ENCODE peak calls at places on chromosomes 16 and 17, in ten cellular contexts. One of them, this sample, is unnamed.

GRCh38 chr16:15502041-15502725 is 67.8 kb downstream of the BMERB1 start:
- DNase-seq in PC-3: peak
- DNase-seq in cardiac fibroblast: peak
- DNase-seq in OCI-LY7: no peak
- DNase-seq in IMR-90: peak
- DNase-seq in endodermal cell: peak
- DNase-seq in cardiac muscle cell: peak
- DNase-seq in Calu3: peak
- DNase-seq in BE2C: no peak
- DNase-seq in K562: peak
- DNase-seq in this sample: peak

GRCh38 chr17:42773290-42774035 is at the start of gene VPS25:
- DNase-seq in K562: peak
- DNase-seq in BE2C: peak
- DNase-seq in IMR-90: peak
- DNase-seq in cardiac muscle cell: peak
- DNase-seq in Calu3: peak
- DNase-seq in cardiac fibroblast: peak
- DNase-seq in endodermal cell: peak
- DNase-seq in PC-3: peak
- DNase-seq in OCI-LY7: peak
- DNase-seq in this sample: peak

GRCh38 chr17:67520282-67520906 is 143.3 kb downstream of the PITPNC1 start:
- DNase-seq in BE2C: no peak
- DNase-seq in cardiac muscle cell: peak
- DNase-seq in PC-3: no peak
- DNase-seq in IMR-90: peak
- DNase-seq in cardiac fibroblast: no peak
- DNase-seq in K562: no peak
- DNase-seq in Calu3: no peak
- DNase-seq in OCI-LY7: no peak
- DNase-seq in endodermal cell: peak
- DNase-seq in this sample: peak

GRCh38 chr16:58074657-58075056 is 49.1 kb downstream of the MMP15 start:
- DNase-seq in PC-3: no peak
- DNase-seq in IMR-90: no peak
- DNase-seq in K562: no peak
- DNase-seq in cardiac fibroblast: no peak
- DNase-seq in cardiac muscle cell: no peak
- DNase-seq in Calu3: no peak
- DNase-seq in BE2C: no peak
- DNase-seq in endodermal cell: no peak
- DNase-seq in OCI-LY7: no peak
- DNase-seq in this sample: no peak

GRCh38 chr16:4291699-4292098 is 18.9 kb upstream of the TFAP4 start:
- DNase-seq in OCI-LY7: no peak
- DNase-seq in cardiac muscle cell: no peak
- DNase-seq in BE2C: no peak
- DNase-seq in K562: no peak
- DNase-seq in cardiac fibroblast: no peak
- DNase-seq in endodermal cell: no peak
- DNase-seq in PC-3: no peak
- DNase-seq in Calu3: no peak
- DNase-seq in IMR-90: no peak
- DNase-seq in this sample: no peak

GRCh38 chr16:48117217-48118105 is 38.3 kb downstream of the ABCC12 start:
- DNase-seq in cardiac muscle cell: peak
- DNase-seq in IMR-90: no peak
- DNase-seq in endodermal cell: peak
- DNase-seq in K562: peak
- DNase-seq in OCI-LY7: peak
- DNase-seq in BE2C: peak
- DNase-seq in cardiac fibroblast: peak
- DNase-seq in PC-3: peak
- DNase-seq in Calu3: peak
- DNase-seq in this sample: no peak

GRCh38 chr16:79698341-79698753 is 97.8 kb upstream of the MAF start:
- DNase-seq in K562: no peak
- DNase-seq in OCI-LY7: no peak
- DNase-seq in IMR-90: peak
- DNase-seq in PC-3: no peak
- DNase-seq in endodermal cell: no peak
- DNase-seq in cardiac fibroblast: peak
- DNase-seq in BE2C: no peak
- DNase-seq in cardiac muscle cell: peak
- DNase-seq in Calu3: no peak
- DNase-seq in this sample: peak

GRCh38 chr17:3639981-3640596 is 3.5 kb downstream of the CTNS start:
- DNase-seq in OCI-LY7: peak
- DNase-seq in BE2C: no peak
- DNase-seq in Calu3: no peak
- DNase-seq in cardiac fibroblast: peak
- DNase-seq in cardiac muscle cell: peak
- DNase-seq in IMR-90: peak
- DNase-seq in K562: peak
- DNase-seq in endodermal cell: no peak
- DNase-seq in PC-3: no peak
- DNase-seq in this sample: peak

GRCh38 chr16:11796227-11797165 is 562 bp downstream of the ZC3H7A start:
- DNase-seq in PC-3: peak
- DNase-seq in cardiac fibroblast: peak
- DNase-seq in BE2C: peak
- DNase-seq in K562: peak
- DNase-seq in IMR-90: peak
- DNase-seq in cardiac muscle cell: peak
- DNase-seq in endodermal cell: peak
- DNase-seq in OCI-LY7: peak
- DNase-seq in Calu3: peak
- DNase-seq in this sample: no peak

GRCh38 chr16:30748634-30749445 is 615 bp downstream of the PHKG2 start:
- DNase-seq in PC-3: peak
- DNase-seq in K562: no peak
- DNase-seq in cardiac fibroblast: peak
- DNase-seq in Calu3: peak
- DNase-seq in BE2C: peak
- DNase-seq in endodermal cell: peak
- DNase-seq in IMR-90: peak
- DNase-seq in OCI-LY7: peak
- DNase-seq in cardiac muscle cell: peak
- DNase-seq in this sample: no peak

GRCh38 chr17:38702900-38703741 is 2.0 kb upstream of the MLLT6 start:
- DNase-seq in cardiac fibroblast: no peak
- DNase-seq in K562: no peak
- DNase-seq in cardiac muscle cell: no peak
- DNase-seq in endodermal cell: no peak
- DNase-seq in BE2C: no peak
- DNase-seq in IMR-90: no peak
- DNase-seq in OCI-LY7: peak
- DNase-seq in Calu3: peak
- DNase-seq in PC-3: peak
- DNase-seq in this sample: no peak

GRCh38 chr17:81118308-81119221 is 46.7 kb upstream of the PVALEF start:
- DNase-seq in BE2C: no peak
- DNase-seq in OCI-LY7: no peak
- DNase-seq in cardiac fibroblast: no peak
- DNase-seq in PC-3: no peak
- DNase-seq in IMR-90: no peak
- DNase-seq in cardiac muscle cell: no peak
- DNase-seq in endodermal cell: peak
- DNase-seq in K562: no peak
- DNase-seq in Calu3: no peak
- DNase-seq in this sample: no peak

GRCh38 chr17:81120149-81120484 is 45.2 kb upstream of the PVALEF start:
- DNase-seq in Calu3: no peak
- DNase-seq in OCI-LY7: no peak
- DNase-seq in endodermal cell: no peak
- DNase-seq in K562: no peak
- DNase-seq in cardiac muscle cell: no peak
- DNase-seq in BE2C: no peak
- DNase-seq in PC-3: peak
- DNase-seq in IMR-90: no peak
- DNase-seq in cardiac fibroblast: no peak
- DNase-seq in this sample: no peak

GRCh38 chr17:81120695-81121621 is 44.3 kb upstream of the PVALEF start:
- DNase-seq in cardiac muscle cell: no peak
- DNase-seq in OCI-LY7: no peak
- DNase-seq in PC-3: no peak
- DNase-seq in BE2C: no peak
- DNase-seq in Calu3: no peak
- DNase-seq in K562: no peak
- DNase-seq in IMR-90: no peak
- DNase-seq in endodermal cell: peak
- DNase-seq in cardiac fibroblast: no peak
- DNase-seq in this sample: no peak

GRCh38 chr17:81117672-81118198 is 47.6 kb upstream of the PVALEF start:
- DNase-seq in BE2C: peak
- DNase-seq in cardiac muscle cell: no peak
- DNase-seq in OCI-LY7: no peak
- DNase-seq in endodermal cell: no peak
- DNase-seq in K562: no peak
- DNase-seq in Calu3: no peak
- DNase-seq in IMR-90: no peak
- DNase-seq in cardiac fibroblast: no peak
- DNase-seq in PC-3: no peak
- DNase-seq in this sample: no peak

GRCh38 chr17:81119223-81120148 is 45.8 kb upstream of the PVALEF start:
- DNase-seq in endodermal cell: peak
- DNase-seq in K562: peak
- DNase-seq in PC-3: peak
- DNase-seq in IMR-90: peak
- DNase-seq in OCI-LY7: peak
- DNase-seq in cardiac muscle cell: peak
- DNase-seq in cardiac fibroblast: peak
- DNase-seq in Calu3: peak
- DNase-seq in BE2C: peak
- DNase-seq in this sample: peak
- TF ChIP-seq CTCF in endodermal cell: peak
- TF ChIP-seq CTCF in K562: peak
- TF ChIP-seq CTCF in PC-3: peak
- TF ChIP-seq CTCF in IMR-90: peak
- TF ChIP-seq CTCF in OCI-LY7: no peak
- TF ChIP-seq CTCF in cardiac muscle cell: peak
- TF ChIP-seq CTCF in cardiac fibroblast: peak
- TF ChIP-seq CTCF in Calu3: no peak
- TF ChIP-seq CTCF in BE2C: no peak
- TF ChIP-seq CTCF in this sample: no peak

GRCh38 chr17:74545456-74546230 is at the start of gene CD300C:
- DNase-seq in endodermal cell: no peak
- DNase-seq in BE2C: no peak
- DNase-seq in Calu3: no peak
- DNase-seq in IMR-90: no peak
- DNase-seq in OCI-LY7: no peak
- DNase-seq in PC-3: peak
- DNase-seq in cardiac muscle cell: no peak
- DNase-seq in cardiac fibroblast: no peak
- DNase-seq in K562: no peak
- DNase-seq in this sample: no peak

GRCh38 chr17:74543891-74544760 is 1.8 kb downstream of the CD300C start:
- DNase-seq in cardiac fibroblast: no peak
- DNase-seq in K562: no peak
- DNase-seq in BE2C: no peak
- DNase-seq in IMR-90: no peak
- DNase-seq in Calu3: no peak
- DNase-seq in OCI-LY7: no peak
- DNase-seq in endodermal cell: no peak
- DNase-seq in PC-3: no peak
- DNase-seq in cardiac muscle cell: no peak
- DNase-seq in this sample: no peak

GRCh38 chr17:74543406-74543805 is 2.5 kb downstream of the CD300C start:
- DNase-seq in OCI-LY7: no peak
- DNase-seq in BE2C: no peak
- DNase-seq in IMR-90: no peak
- DNase-seq in K562: no peak
- DNase-seq in endodermal cell: peak
- DNase-seq in cardiac fibroblast: no peak
- DNase-seq in cardiac muscle cell: no peak
- DNase-seq in PC-3: no peak
- DNase-seq in Calu3: no peak
- DNase-seq in this sample: no peak

GRCh38 chr17:74546586-74546985 is 671 bp upstream of the CD300C start:
- DNase-seq in Calu3: no peak
- DNase-seq in BE2C: no peak
- DNase-seq in cardiac fibroblast: no peak
- DNase-seq in cardiac muscle cell: no peak
- DNase-seq in IMR-90: no peak
- DNase-seq in PC-3: no peak
- DNase-seq in endodermal cell: no peak
- DNase-seq in OCI-LY7: no peak
- DNase-seq in K562: no peak
- DNase-seq in this sample: no peak

GRCh38 chr17:74544991-74545441 is 899 bp downstream of the CD300C start:
- DNase-seq in K562: no peak
- DNase-seq in cardiac muscle cell: no peak
- DNase-seq in OCI-LY7: no peak
- DNase-seq in Calu3: no peak
- DNase-seq in endodermal cell: no peak
- DNase-seq in cardiac fibroblast: no peak
- DNase-seq in PC-3: no peak
- DNase-seq in IMR-90: no peak
- DNase-seq in BE2C: no peak
- DNase-seq in this sample: no peak
- TF ChIP-seq CTCF in K562: no peak
- TF ChIP-seq CTCF in cardiac muscle cell: no peak
- TF ChIP-seq CTCF in OCI-LY7: no peak
- TF ChIP-seq CTCF in Calu3: no peak
- TF ChIP-seq CTCF in endodermal cell: no peak
- TF ChIP-seq CTCF in cardiac fibroblast: no peak
- TF ChIP-seq CTCF in PC-3: no peak
- TF ChIP-seq CTCF in IMR-90: no peak
- TF ChIP-seq CTCF in BE2C: no peak
- TF ChIP-seq CTCF in this sample: no peak

DNA sequence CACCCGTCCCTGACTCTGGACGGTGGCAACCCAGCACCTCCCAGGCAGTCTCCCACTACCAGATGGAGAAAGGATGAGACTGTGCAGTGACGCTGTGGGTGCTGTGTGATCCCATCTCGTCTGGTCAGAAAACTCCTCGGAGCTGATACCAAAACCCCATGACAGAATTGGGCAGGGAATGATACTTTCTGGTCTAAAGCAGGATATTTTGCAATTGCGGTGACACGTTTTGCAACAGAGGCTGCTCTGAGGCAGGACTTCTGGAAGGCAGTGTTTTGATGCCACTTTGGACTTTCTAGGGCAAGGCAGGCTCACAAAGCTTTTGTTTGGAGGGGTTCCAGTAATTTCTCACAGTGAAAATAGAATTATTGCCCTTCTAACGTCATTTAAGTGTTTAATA is 2.7 kb upstream of the MEFV start:
- DNase-seq in K562: no peak
- DNase-seq in OCI-LY7: no peak
- DNase-seq in IMR-90: no peak
- DNase-seq in cardiac muscle cell: peak
- DNase-seq in cardiac fibroblast: peak
- DNase-seq in endodermal cell: no peak
- DNase-seq in Calu3: no peak
- DNase-seq in PC-3: no peak
- DNase-seq in BE2C: no peak
- DNase-seq in this sample: peak
- TF ChIP-seq CTCF in K562: no peak
- TF ChIP-seq CTCF in OCI-LY7: no peak
- TF ChIP-seq CTCF in IMR-90: no peak
- TF ChIP-seq CTCF in cardiac muscle cell: no peak
- TF ChIP-seq CTCF in cardiac fibroblast: no peak
- TF ChIP-seq CTCF in endodermal cell: no peak
- TF ChIP-seq CTCF in Calu3: no peak
- TF ChIP-seq CTCF in PC-3: no peak
- TF ChIP-seq CTCF in BE2C: no peak
- TF ChIP-seq CTCF in this sample: no peak

GRCh38 chr17:16285646-16286008 is 67.6 kb downstream of the CENPV start:
- DNase-seq in cardiac muscle cell: no peak
- DNase-seq in endodermal cell: no peak
- DNase-seq in K562: no peak
- DNase-seq in PC-3: no peak
- DNase-seq in Calu3: no peak
- DNase-seq in IMR-90: no peak
- DNase-seq in BE2C: no peak
- DNase-seq in cardiac fibroblast: no peak
- DNase-seq in OCI-LY7: no peak
- DNase-seq in this sample: no peak
- TF ChIP-seq CTCF in cardiac muscle cell: peak
- TF ChIP-seq CTCF in endodermal cell: peak
- TF ChIP-seq CTCF in K562: peak
- TF ChIP-seq CTCF in PC-3: peak
- TF ChIP-seq CTCF in Calu3: peak
- TF ChIP-seq CTCF in IMR-90: peak
- TF ChIP-seq CTCF in BE2C: peak
- TF ChIP-seq CTCF in cardiac fibroblast: peak
- TF ChIP-seq CTCF in OCI-LY7: peak
- TF ChIP-seq CTCF in this sample: peak